ENCODE peak calls at places on chromosomes 2 and 18, in eight cellular contexts. H is IMR-90; G is activated naive CD8-positive, alpha-beta T cell treated with anti-CD3 and anti-CD28 coated beads, Interleukin-2, amount 10 ng/mL, durations not matched to agents 7 days and 5 days; V is kidney glomerular epithelial cell; B is HS-27A; K is head of caudate nucleus; L is C1 segment of cervical spinal cord; P is PC-9. E is an unnamed sample.

GRCh38 chr18:5542393-5543035 is 1.3 kb downstream of the EPB41L3 start:
- DNase-seq in K (peak), V (no peak), P (no peak), G (no peak), B (no peak), L (no peak), H (peak), E (no peak)

GRCh38 chr2:27042159-27042661 is 9.3 kb upstream of the AGBL5 start:
- DNase-seq in B (no peak), K (no peak), V (no peak), L (no peak), G (no peak), H (no peak), P (no peak), E (no peak)

GRCh38 chr18:46260016-46260878 is 156.1 kb downstream of the HAUS1 start:
- DNase-seq in P (no peak), H (peak), L (no peak), V (peak), G (no peak), K (no peak), B (no peak), E (peak)

GRCh38 chr2:238106339-238106697 is 6.2 kb downstream of the ESPNL start:
- DNase-seq in P (no peak), L (no peak), B (no peak), K (no peak), G (no peak), V (no peak), H (no peak), E (no peak)

GRCh38 chr2:14516844-14517243 is 115.7 kb upstream of the LRATD1 start:
- DNase-seq in H (peak), V (no peak), P (peak), L (no peak), G (no peak), K (no peak), B (peak), E (peak)

GRCh38 chr2:105394951-105395611 is 3.8 kb downstream of the FHL2 start:
- DNase-seq in B (no peak), K (no peak), P (no peak), H (peak), G (no peak), V (peak), L (no peak), E (no peak)

GRCh38 chr18:3906072-3906471 is 456.1 kb downstream of the TGIF1 start:
- DNase-seq in G (no peak), B (no peak), H (no peak), P (no peak), K (no peak), L (no peak), V (peak), E (no peak)

GRCh38 chr2:226585130-226585561 is 214.5 kb downstream of the IRS1 start:
- DNase-seq in V (no peak), L (no peak), G (no peak), K (no peak), H (no peak), P (no peak), B (no peak), E (no peak)

GRCh38 chr18:43049021-43049420 is 66.5 kb downstream of the RIT2 start:
- DNase-seq in H (peak), P (no peak), L (no peak), K (no peak), B (no peak), G (no peak), V (no peak), E (no peak)

GRCh38 chr2:72793798-72794447 is 31.9 kb downstream of the EXOC6B start:
- DNase-seq in G (no peak), P (no peak), K (no peak), L (no peak), H (peak), B (no peak), V (no peak), E (no peak)

GRCh38 chr2:180761224-180761623 is 219.2 kb upstream of the UBE2E3 start:
- DNase-seq in P (peak), L (no peak), H (peak), K (no peak), V (no peak), B (no peak), G (no peak), E (peak)

E was measured in AG09309.